ENCODE peak calls at places on chromosomes 6 and 20, in nine cellular contexts. One of them, this sample, is unnamed.

GRCh38 chr6:151679081-151679480 is 128.4 kb upstream of the ESR1 start:
- DNase-seq in GM20000: no peak
- DNase-seq in lower lobe of right lung: no peak
- DNase-seq in thoracic aorta: no peak
- DNase-seq in endothelial cell: no peak
- DNase-seq in CD8-positive, alpha-beta T cell: no peak
- DNase-seq in fibroblast of villous mesenchyme: peak
- DNase-seq in WTC11: no peak
- DNase-seq in ovary: no peak
- DNase-seq in this sample: no peak

GRCh38 chr6:117549606-117550005 is 52.7 kb downstream of the GOPC start:
- DNase-seq in GM20000: no peak
- DNase-seq in lower lobe of right lung: no peak
- DNase-seq in thoracic aorta: no peak
- DNase-seq in endothelial cell: no peak
- DNase-seq in CD8-positive, alpha-beta T cell: peak
- DNase-seq in fibroblast of villous mesenchyme: no peak
- DNase-seq in WTC11: no peak
- DNase-seq in ovary: no peak
- DNase-seq in this sample: no peak

GRCh38 chr6:105791569-105792318 is 294.4 kb upstream of the PRDM1 start:
- DNase-seq in GM20000: no peak
- DNase-seq in lower lobe of right lung: peak
- DNase-seq in thoracic aorta: no peak
- DNase-seq in endothelial cell: no peak
- DNase-seq in CD8-positive, alpha-beta T cell: no peak
- DNase-seq in fibroblast of villous mesenchyme: peak
- DNase-seq in WTC11: no peak
- DNase-seq in ovary: no peak
- DNase-seq in this sample: no peak

GRCh38 chr6:44473393-44473792 is 85.9 kb downstream of the CDC5L start:
- DNase-seq in GM20000: no peak
- DNase-seq in lower lobe of right lung: no peak
- DNase-seq in thoracic aorta: no peak
- DNase-seq in endothelial cell: no peak
- DNase-seq in CD8-positive, alpha-beta T cell: no peak
- DNase-seq in fibroblast of villous mesenchyme: no peak
- DNase-seq in WTC11: no peak
- DNase-seq in ovary: no peak
- DNase-seq in this sample: no peak

GRCh38 chr20:1844723-1845523 is 50.3 kb upstream of the SIRPA start:
- DNase-seq in GM20000: peak
- DNase-seq in lower lobe of right lung: peak
- DNase-seq in thoracic aorta: no peak
- DNase-seq in endothelial cell: no peak
- DNase-seq in CD8-positive, alpha-beta T cell: no peak
- DNase-seq in fibroblast of villous mesenchyme: peak
- DNase-seq in WTC11: no peak
- DNase-seq in ovary: no peak
- DNase-seq in this sample: peak

GRCh38 chr6:90284236-90284744 is 12.4 kb downstream of the BACH2 start:
- DNase-seq in GM20000: no peak
- DNase-seq in lower lobe of right lung: no peak
- DNase-seq in thoracic aorta: no peak
- DNase-seq in endothelial cell: no peak
- DNase-seq in CD8-positive, alpha-beta T cell: no peak
- DNase-seq in fibroblast of villous mesenchyme: peak
- DNase-seq in WTC11: no peak
- DNase-seq in ovary: peak
- DNase-seq in this sample: no peak

GRCh38 chr6:49646942-49647341 is 10.3 kb upstream of the RHAG start:
- DNase-seq in GM20000: no peak
- DNase-seq in lower lobe of right lung: no peak
- DNase-seq in thoracic aorta: no peak
- DNase-seq in endothelial cell: no peak
- DNase-seq in CD8-positive, alpha-beta T cell: no peak
- DNase-seq in fibroblast of villous mesenchyme: no peak
- DNase-seq in WTC11: no peak
- DNase-seq in ovary: no peak
- DNase-seq in this sample: no peak

GRCh38 chr6:79647756-79648155 is 16.6 kb downstream of the SH3BGRL2 start:
- DNase-seq in GM20000: no peak
- DNase-seq in lower lobe of right lung: no peak
- DNase-seq in thoracic aorta: no peak
- DNase-seq in endothelial cell: no peak
- DNase-seq in CD8-positive, alpha-beta T cell: no peak
- DNase-seq in fibroblast of villous mesenchyme: no peak
- DNase-seq in WTC11: no peak
- DNase-seq in ovary: no peak
- DNase-seq in this sample: no peak

GRCh38 chr20:54340667-54341081 is 132.8 kb downstream of the PFDN4 start:
- DNase-seq in GM20000: no peak
- DNase-seq in lower lobe of right lung: no peak
- DNase-seq in thoracic aorta: no peak
- DNase-seq in endothelial cell: no peak
- DNase-seq in CD8-positive, alpha-beta T cell: no peak
- DNase-seq in fibroblast of villous mesenchyme: peak
- DNase-seq in WTC11: no peak
- DNase-seq in ovary: no peak
- DNase-seq in this sample: no peak

GRCh38 chr6:4470698-4471210 is 305.4 kb upstream of the CDYL start:
- DNase-seq in GM20000: no peak
- DNase-seq in lower lobe of right lung: no peak
- DNase-seq in thoracic aorta: no peak
- DNase-seq in endothelial cell: no peak
- DNase-seq in CD8-positive, alpha-beta T cell: no peak
- DNase-seq in fibroblast of villous mesenchyme: no peak
- DNase-seq in WTC11: no peak
- DNase-seq in ovary: no peak
- DNase-seq in this sample: no peak

GRCh38 chr6:18359237-18359885 is 27.8 kb upstream of the RNF144B start:
- DNase-seq in GM20000: peak
- DNase-seq in lower lobe of right lung: no peak
- DNase-seq in thoracic aorta: no peak
- DNase-seq in endothelial cell: no peak
- DNase-seq in CD8-positive, alpha-beta T cell: no peak
- DNase-seq in fibroblast of villous mesenchyme: no peak
- DNase-seq in WTC11: no peak
- DNase-seq in ovary: no peak
- DNase-seq in this sample: peak

GRCh38 chr6:52340603-52340880 is 21.4 kb upstream of the PAQR8 start:
- DNase-seq in GM20000: no peak
- DNase-seq in lower lobe of right lung: no peak
- DNase-seq in thoracic aorta: no peak
- DNase-seq in endothelial cell: no peak
- DNase-seq in CD8-positive, alpha-beta T cell: no peak
- DNase-seq in fibroblast of villous mesenchyme: no peak
- DNase-seq in WTC11: no peak
- DNase-seq in ovary: no peak
- DNase-seq in this sample: no peak

GRCh38 chr6:44559486-44560270 is 172.2 kb downstream of the CDC5L start:
- DNase-seq in GM20000: no peak
- DNase-seq in lower lobe of right lung: no peak
- DNase-seq in thoracic aorta: no peak
- DNase-seq in endothelial cell: no peak
- DNase-seq in CD8-positive, alpha-beta T cell: no peak
- DNase-seq in fibroblast of villous mesenchyme: no peak
- DNase-seq in WTC11: no peak
- DNase-seq in ovary: no peak
- DNase-seq in this sample: no peak

GRCh38 chr6:90809035-90809434 is 222.2 kb upstream of the MAP3K7 start:
- DNase-seq in GM20000: no peak
- DNase-seq in lower lobe of right lung: no peak
- DNase-seq in thoracic aorta: no peak
- DNase-seq in endothelial cell: no peak
- DNase-seq in CD8-positive, alpha-beta T cell: no peak
- DNase-seq in fibroblast of villous mesenchyme: no peak
- DNase-seq in WTC11: no peak
- DNase-seq in ovary: no peak
- DNase-seq in this sample: no peak

GRCh38 chr6:82866446-82866845 is 199.2 kb downstream of the UBE3D start:
- DNase-seq in GM20000: no peak
- DNase-seq in lower lobe of right lung: no peak
- DNase-seq in thoracic aorta: no peak
- DNase-seq in endothelial cell: no peak
- DNase-seq in CD8-positive, alpha-beta T cell: no peak
- DNase-seq in fibroblast of villous mesenchyme: no peak
- DNase-seq in WTC11: no peak
- DNase-seq in ovary: no peak
- DNase-seq in this sample: no peak

GRCh38 chr6:73058736-73059135 is 166.6 kb downstream of the KHDC1L start:
- DNase-seq in GM20000: no peak
- DNase-seq in lower lobe of right lung: no peak
- DNase-seq in thoracic aorta: no peak
- DNase-seq in endothelial cell: no peak
- DNase-seq in CD8-positive, alpha-beta T cell: no peak
- DNase-seq in fibroblast of villous mesenchyme: peak
- DNase-seq in WTC11: no peak
- DNase-seq in ovary: no peak
- DNase-seq in this sample: no peak

GRCh38 chr20:62516345-62516744 is 40.5 kb upstream of the GATA5 start:
- DNase-seq in GM20000: no peak
- DNase-seq in lower lobe of right lung: no peak
- DNase-seq in thoracic aorta: no peak
- DNase-seq in endothelial cell: no peak
- DNase-seq in CD8-positive, alpha-beta T cell: no peak
- DNase-seq in fibroblast of villous mesenchyme: no peak
- DNase-seq in WTC11: peak
- DNase-seq in ovary: no peak
- DNase-seq in this sample: no peak
- TF ChIP-seq CTCF in GM20000: no peak
- TF ChIP-seq CTCF in lower lobe of right lung: no peak
- TF ChIP-seq CTCF in thoracic aorta: no peak
- TF ChIP-seq CTCF in endothelial cell: no peak
- TF ChIP-seq CTCF in CD8-positive, alpha-beta T cell: no peak
- TF ChIP-seq CTCF in fibroblast of villous mesenchyme: no peak
- TF ChIP-seq CTCF in WTC11: no peak
- TF ChIP-seq CTCF in ovary: no peak
- TF ChIP-seq CTCF in this sample: no peak

GRCh38 chr20:37007898-37008649 is 56.6 kb upstream of the SAMHD1 start:
- DNase-seq in GM20000: peak
- DNase-seq in lower lobe of right lung: no peak
- DNase-seq in thoracic aorta: no peak
- DNase-seq in endothelial cell: no peak
- DNase-seq in CD8-positive, alpha-beta T cell: peak
- DNase-seq in fibroblast of villous mesenchyme: peak
- DNase-seq in WTC11: no peak
- DNase-seq in ovary: no peak
- DNase-seq in this sample: peak
- TF ChIP-seq CTCF in GM20000: no peak
- TF ChIP-seq CTCF in lower lobe of right lung: peak
- TF ChIP-seq CTCF in thoracic aorta: no peak
- TF ChIP-seq CTCF in endothelial cell: no peak
- TF ChIP-seq CTCF in CD8-positive, alpha-beta T cell: peak
- TF ChIP-seq CTCF in fibroblast of villous mesenchyme: peak
- TF ChIP-seq CTCF in WTC11: no peak
- TF ChIP-seq CTCF in ovary: no peak
- TF ChIP-seq CTCF in this sample: peak

DNA sequence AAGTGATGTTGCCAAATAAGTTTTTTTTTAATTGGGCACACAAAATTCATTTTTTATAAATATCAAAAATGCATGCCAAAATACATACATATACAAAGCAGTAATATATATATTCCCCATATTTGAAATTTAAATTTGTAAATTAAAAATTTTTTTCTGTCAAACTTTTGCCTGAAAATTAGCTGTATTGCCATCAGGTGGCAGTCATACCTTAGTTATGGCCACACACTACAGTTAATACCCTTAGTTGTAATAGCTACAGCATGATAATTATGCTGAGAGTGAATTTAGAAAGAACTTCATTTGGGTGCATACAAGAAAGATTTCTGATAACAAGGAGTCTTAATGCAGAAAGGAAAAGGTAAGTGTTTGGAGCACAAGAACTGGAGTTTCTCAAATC is 46.2 kb upstream of the SDHAF4 start:
- DNase-seq in GM20000: peak
- DNase-seq in lower lobe of right lung: no peak
- DNase-seq in thoracic aorta: no peak
- DNase-seq in endothelial cell: no peak
- DNase-seq in CD8-positive, alpha-beta T cell: no peak
- DNase-seq in fibroblast of villous mesenchyme: peak
- DNase-seq in WTC11: no peak
- DNase-seq in ovary: no peak
- DNase-seq in this sample: peak
- TF ChIP-seq CTCF in GM20000: no peak
- TF ChIP-seq CTCF in lower lobe of right lung: no peak
- TF ChIP-seq CTCF in thoracic aorta: no peak
- TF ChIP-seq CTCF in endothelial cell: no peak
- TF ChIP-seq CTCF in CD8-positive, alpha-beta T cell: peak
- TF ChIP-seq CTCF in fibroblast of villous mesenchyme: peak
- TF ChIP-seq CTCF in WTC11: no peak
- TF ChIP-seq CTCF in ovary: no peak
- TF ChIP-seq CTCF in this sample: peak

DNA sequence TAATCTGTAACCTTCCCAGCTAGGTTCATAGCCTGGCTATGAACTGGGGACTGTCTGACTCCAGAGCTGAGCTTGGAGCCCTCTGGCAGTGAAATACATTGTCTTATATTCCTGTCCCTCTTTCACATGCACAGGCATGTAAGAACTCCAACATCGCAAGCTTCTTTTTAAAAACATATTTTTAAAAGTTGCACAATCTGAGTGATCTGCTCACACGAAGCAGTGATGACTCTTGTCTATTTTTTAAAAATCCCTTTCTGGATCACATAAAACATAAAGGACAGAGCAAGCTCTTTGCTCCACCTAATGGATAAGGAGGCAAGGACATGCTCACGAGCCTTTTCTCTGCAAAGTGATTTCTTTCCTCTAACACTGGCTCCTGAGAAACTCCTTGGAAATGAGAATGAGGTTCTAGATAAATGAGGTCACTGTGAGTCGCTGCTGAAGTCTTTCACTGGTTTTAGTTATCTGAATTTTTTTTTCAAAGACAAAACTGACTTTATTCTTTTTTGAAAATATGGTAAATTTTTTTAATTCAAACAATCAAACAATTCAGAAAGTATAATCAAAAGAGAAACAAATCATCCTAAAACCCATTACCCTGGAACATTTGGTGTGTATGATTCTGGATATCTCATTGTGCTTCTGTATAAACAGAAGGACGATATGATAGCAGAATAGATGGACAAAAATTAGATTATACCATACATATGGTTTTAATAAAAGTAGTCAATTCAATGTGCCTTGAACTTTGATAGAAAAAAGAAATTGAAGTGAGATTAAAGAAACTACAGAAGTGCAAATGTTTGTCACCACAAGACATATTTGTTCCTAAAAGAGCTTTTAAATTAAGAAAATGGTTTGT is 30.8 kb downstream of the IL20RA start:
- DNase-seq in GM20000: no peak
- DNase-seq in lower lobe of right lung: no peak
- DNase-seq in thoracic aorta: no peak
- DNase-seq in endothelial cell: no peak
- DNase-seq in CD8-positive, alpha-beta T cell: no peak
- DNase-seq in fibroblast of villous mesenchyme: peak
- DNase-seq in WTC11: no peak
- DNase-seq in ovary: peak
- DNase-seq in this sample: no peak
- TF ChIP-seq CTCF in GM20000: no peak
- TF ChIP-seq CTCF in lower lobe of right lung: peak
- TF ChIP-seq CTCF in thoracic aorta: no peak
- TF ChIP-seq CTCF in endothelial cell: no peak
- TF ChIP-seq CTCF in CD8-positive, alpha-beta T cell: no peak
- TF ChIP-seq CTCF in fibroblast of villous mesenchyme: peak
- TF ChIP-seq CTCF in WTC11: no peak
- TF ChIP-seq CTCF in ovary: no peak
- TF ChIP-seq CTCF in this sample: peak

This sample was measured in GM13977.